ENCODE peak calls at places on chromosomes 2 and 18, in six cellular contexts. J, X, M, W, S and R are unnamed samples.

GRCh38 chr2:66109419-66109818 is 325.5 kb upstream of the MEIS1 start:
- DNase-seq in J (no peak), X (no peak), M (peak; percentile 12), W (no peak), S (no peak), R (no peak)

GRCh38 chr18:2612996-2613395 is 41.6 kb downstream of the NDC80 start:
- DNase-seq in J (no peak), X (no peak), M (no peak), W (no peak), S (no peak), R (no peak)

GRCh38 chr2:238787507-238787906 is 60.4 kb upstream of the TWIST2 start:
- DNase-seq in J (no peak), X (no peak), M (no peak), W (no peak), S (no peak), R (no peak)

GRCh38 chr2:17317439-17317976 is 200.7 kb downstream of the RAD51AP2 start:
- DNase-seq in J (no peak), X (no peak), M (no peak), W (no peak), S (no peak), R (no peak)

GRCh38 chr2:121480826-121481225 is 49.9 kb upstream of the RNU4ATAC start:
- DNase-seq in J (no peak), X (peak; percentile 92), M (no peak), W (peak; percentile 45), S (no peak), R (no peak)

GRCh38 chr18:46916551-46917107 is 678 bp downstream of the PIAS2 start:
- DNase-seq in J (peak; percentile 7), X (peak; percentile 37), M (no peak), W (no peak), S (peak; percentile 22), R (peak; percentile 52)

GRCh38 chr2:113276216-113276905 is 2.4 kb downstream of the PAX8 start:
- DNase-seq in J (no peak), X (no peak), M (no peak), W (no peak), S (no peak), R (no peak)

GRCh38 chr2:26521054-26521912 is 43.4 kb upstream of the OTOF start:
- DNase-seq in J (peak; percentile 22), X (peak; percentile 11), M (no peak), W (peak; percentile 67), S (no peak), R (no peak)

GRCh38 chr18:58556333-58557012 is 72.4 kb downstream of the ALPK2 start:
- DNase-seq in J (no peak), X (no peak), M (no peak), W (no peak), S (no peak), R (no peak)

GRCh38 chr2:205003288-205003687 is 458.0 kb downstream of the PARD3B start:
- DNase-seq in J (no peak), X (no peak), M (no peak), W (no peak), S (no peak), R (no peak)

GRCh38 chr2:202099515-202099914 is 26.5 kb downstream of the KIAA2012 start:
- DNase-seq in J (no peak), X (no peak), M (no peak), W (no peak), S (no peak), R (no peak)

GRCh38 chr18:48866028-48866733 is 84.6 kb downstream of the SMAD7 start:
- DNase-seq in J (no peak), X (peak; percentile 59), M (peak; percentile 65), W (no peak), S (no peak), R (no peak)

GRCh38 chr2:9003616-9004337 is at the start of gene MBOAT2:
- DNase-seq in J (peak; percentile 88), X (peak; percentile 80), M (peak; percentile 83), W (peak; percentile 92), S (peak; percentile 62), R (peak; percentile 72)

GRCh38 chr2:233857511-233858118 is 3.3 kb upstream of the HJURP start:
- DNase-seq in J (no peak), X (peak; percentile 35), M (no peak), W (peak; percentile 83), S (peak; percentile 40), R (peak; percentile 45)

GRCh38 chr2:230974096-230974913 is 21.6 kb upstream of the SPATA3 start:
- DNase-seq in J (no peak), X (peak; percentile 43), M (no peak), W (peak; percentile 28), S (peak; percentile 54), R (peak; percentile 78)

GRCh38 chr2:20213651-20214565 is 11.0 kb downstream of the SDC1 start:
- DNase-seq in J (no peak), X (no peak), M (no peak), W (no peak), S (no peak), R (no peak)

GRCh38 chr2:124530203-124530602 is 505.1 kb downstream of the CNTNAP5 start:
- DNase-seq in J (no peak), X (no peak), M (no peak), W (no peak), S (no peak), R (no peak)
- TF ChIP-seq CTCF in J (no peak), X (no peak), M (no peak), W (no peak), S (no peak), R (no peak)

GRCh38 chr2:191691016-191691725 is 13.2 kb downstream of the NABP1 start:
- DNase-seq in J (peak; percentile 9), X (peak; percentile 93), M (no peak), W (peak; percentile 53), S (peak; percentile 39), R (no peak)
- TF ChIP-seq CTCF in J (peak; percentile 81), X (peak; percentile 89), M (peak; percentile 67), W (peak; percentile 44), S (peak; percentile 87), R (peak; percentile 83)

GRCh38 chr2:70087703-70088507 is 628 bp downstream of the PCBP1 start:
- DNase-seq in J (no peak), X (peak; percentile 53), M (peak; percentile 63), W (peak; percentile 60), S (peak; percentile 24), R (peak; percentile 52)
- TF ChIP-seq CTCF in J (no peak), X (no peak), M (peak; percentile 12), W (no peak), S (no peak), R (no peak)

DNA sequence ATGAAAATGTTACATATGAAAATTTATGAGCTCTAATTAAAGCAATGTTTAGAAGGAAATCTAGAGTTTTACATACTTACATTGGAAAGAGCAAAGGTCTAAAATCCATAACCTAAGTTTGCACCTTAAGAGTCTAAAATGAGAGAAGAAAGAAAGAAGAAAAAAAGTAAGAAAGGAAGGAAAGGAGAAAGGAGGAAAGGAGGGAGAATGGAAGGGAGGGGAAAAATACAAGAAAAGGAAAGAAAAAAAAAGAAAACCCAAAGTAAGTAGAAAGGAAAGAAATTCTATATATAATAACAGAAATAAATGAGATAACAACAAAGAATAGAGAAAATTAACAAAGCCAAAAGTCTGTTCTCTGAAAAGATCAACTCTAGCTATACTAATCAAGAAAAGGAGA is 122.6 kb downstream of the BCL2L11 start:
- DNase-seq in J (no peak), X (no peak), M (no peak), W (no peak), S (no peak), R (no peak)
- TF ChIP-seq CTCF in J (no peak), X (no peak), M (no peak), W (no peak), S (no peak), R (no peak)

DNA sequence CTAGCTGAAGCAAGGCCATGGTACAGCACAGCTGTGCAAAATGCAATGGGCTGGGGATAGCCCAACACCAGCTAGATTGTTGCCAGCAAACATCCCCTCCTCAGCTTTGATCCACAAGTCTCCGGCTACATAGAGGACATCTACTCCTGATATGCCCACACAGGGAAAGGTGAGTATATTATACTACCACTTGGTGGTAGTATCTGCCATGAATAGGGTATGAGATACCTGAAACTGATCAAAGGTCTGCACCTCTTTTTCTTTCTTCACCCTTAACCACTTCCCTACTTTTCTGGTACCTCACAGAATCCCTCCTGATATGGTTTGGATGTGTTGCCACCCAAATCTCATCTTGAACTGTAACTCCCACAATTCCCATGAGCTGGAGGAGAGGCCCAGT is 279.8 kb downstream of the TXNL1 start:
- DNase-seq in J (no peak), X (no peak), M (no peak), W (no peak), S (no peak), R (no peak)
- TF ChIP-seq CTCF in J (no peak), X (peak; percentile 22), M (no peak), W (peak; percentile 23), S (no peak), R (no peak)

GRCh38 chr2:160062283-160063005 is at the start of gene PLA2R1:
- DNase-seq in J (peak; percentile 21), X (peak; percentile 30), M (peak; percentile 56), W (peak; percentile 43), S (no peak), R (no peak)
- TF ChIP-seq CTCF in J (no peak), X (no peak), M (no peak), W (no peak), S (no peak), R (no peak)